ENCODE peak calls at places on chromosomes 7 and 10, in seven cellular contexts. P is mesendoderm, U is HCT116, V is IMR-90, B is MM.1S, I is PC-3, R is neural progenitor cell. H is an unnamed sample.

GRCh38 chr7:82250598-82250997 is 193.0 kb downstream of the CACNA2D1 start:
- DNase-seq in V (no peak), B (no peak), R (no peak), U (no peak), P (no peak), I (no peak), H (no peak)

GRCh38 chr7:137546671-137547070 is 203.1 kb upstream of the PTN start:
- DNase-seq in U (no peak), P (no peak), R (no peak), V (peak), B (no peak), I (no peak), H (no peak)

GRCh38 chr10:21048086-21048485 is 151.0 kb upstream of the NEBL start:
- DNase-seq in R (no peak), B (no peak), I (peak), U (no peak), P (peak), V (no peak), H (no peak)

GRCh38 chr10:5951721-5952407 is 25.5 kb downstream of the IL15RA start:
- DNase-seq in U (no peak), I (no peak), V (no peak), B (no peak), P (no peak), R (no peak), H (peak)

GRCh38 chr7:107559864-107560263 is 3.9 kb downstream of the COG5 start:
- DNase-seq in V (peak), P (peak), U (no peak), R (no peak), B (no peak), I (peak), H (no peak)

GRCh38 chr7:128215739-128216138 is 25.3 kb upstream of the LEP start:
- DNase-seq in B (no peak), R (no peak), U (no peak), V (peak), I (peak), P (no peak), H (no peak)

GRCh38 chr7:17963281-17963680 is 23.0 kb upstream of the SNX13 start:
- DNase-seq in I (no peak), P (no peak), R (no peak), V (peak), B (no peak), U (no peak), H (no peak)

GRCh38 chr7:139731802-139732470 is 45.9 kb downstream of the HIPK2 start:
- DNase-seq in V (peak), B (no peak), R (no peak), I (peak), P (peak), U (peak), H (peak)

GRCh38 chr10:102280397-102281015 is 35.2 kb downstream of the GBF1 start:
- DNase-seq in B (no peak), I (no peak), R (no peak), P (no peak), V (peak), U (no peak), H (no peak)

GRCh38 chr10:46040004-46040403 is 6.1 kb downstream of the MSMB start:
- DNase-seq in B (no peak), I (peak), U (no peak), V (no peak), R (no peak), P (no peak), H (no peak)

GRCh38 chr7:84783161-84783803 is 403.6 kb downstream of the SEMA3D start:
- DNase-seq in R (no peak), P (no peak), U (no peak), I (no peak), B (peak), V (peak), H (no peak)

GRCh38 chr7:151088856-151089699 is 2.8 kb downstream of the AGAP3 start:
- DNase-seq in V (peak), P (peak), B (no peak), U (no peak), R (peak), I (peak), H (peak)

GRCh38 chr10:123301077-123301875 is 147.1 kb downstream of the BUB3 start:
- DNase-seq in P (peak), B (no peak), I (peak), U (no peak), V (no peak), R (peak), H (peak)

GRCh38 chr7:114508096-114508495 is 93.5 kb downstream of the FOXP2 start:
- DNase-seq in P (no peak), V (peak), U (no peak), B (no peak), I (no peak), R (no peak), H (no peak)

GRCh38 chr10:48610585-48611093 is 5.8 kb upstream of the ARHGAP22 start:
- DNase-seq in I (no peak), R (no peak), V (no peak), U (no peak), B (no peak), P (no peak), H (no peak)

GRCh38 chr10:2891073-2891769 is 176.1 kb upstream of the PFKP start:
- DNase-seq in R (no peak), U (no peak), B (no peak), V (no peak), I (no peak), P (peak), H (no peak)

GRCh38 chr7:107118109-107118900 is 50.5 kb upstream of the HBP1 start:
- DNase-seq in V (peak), B (no peak), R (no peak), U (no peak), I (no peak), P (no peak), H (no peak)

GRCh38 chr7:47683485-47683898 is 101.6 kb upstream of the TNS3 start:
- DNase-seq in I (no peak), V (no peak), B (no peak), P (no peak), R (peak), U (no peak), H (no peak)

GRCh38 chr7:107563761-107564552 is at the start of the genes COG5 and DUS4L:
- DNase-seq in I (peak), U (peak), B (peak), P (peak), V (peak), R (peak), H (peak)

GRCh38 chr7:154451480-154452457 is 399.6 kb downstream of the DPP6 start:
- DNase-seq in V (no peak), U (no peak), B (no peak), I (no peak), R (peak), P (peak), H (no peak)

GRCh38 chr10:62083413-62083794 is 181.9 kb downstream of the ARID5B start:
- DNase-seq in U (no peak), I (peak), R (no peak), B (no peak), V (no peak), P (peak), H (no peak)
- H3K9ac ChIP-seq in U (no peak), I (peak), R (no peak), B (no peak), V (peak), P (no peak), H (no peak)

DNA sequence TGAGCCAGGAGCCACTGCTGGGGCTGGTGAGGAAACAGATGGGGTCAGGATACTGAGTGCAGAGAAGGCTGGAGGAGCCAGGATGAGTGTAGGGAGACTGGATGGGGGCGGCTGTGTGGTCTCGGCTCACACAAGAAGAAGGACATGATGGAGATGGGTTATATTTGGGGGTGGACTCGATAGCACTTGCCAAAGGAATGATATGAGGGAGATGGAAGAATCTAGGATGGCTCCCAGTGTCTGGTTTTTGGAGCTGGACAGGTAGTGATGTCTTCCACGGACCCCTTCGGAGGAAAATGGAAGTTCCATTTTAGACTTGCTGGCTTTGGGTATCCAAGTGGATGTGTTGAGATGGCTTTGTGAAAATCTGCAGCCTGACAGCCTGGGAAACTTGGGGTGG is 83.9 kb downstream of the CDH23 start:
- DNase-seq in P (no peak), U (no peak), I (no peak), V (no peak), R (no peak), B (no peak), H (no peak)
- H3K9ac ChIP-seq in P (no peak), U (no peak), I (no peak), V (no peak), R (no peak), B (no peak), H (no peak)

GRCh38 chr10:106424981-106425380 is 739.5 kb downstream of the SORCS1 start:
- DNase-seq in P (no peak), V (peak), I (peak), B (no peak), R (no peak), U (no peak), H (no peak)

DNA sequence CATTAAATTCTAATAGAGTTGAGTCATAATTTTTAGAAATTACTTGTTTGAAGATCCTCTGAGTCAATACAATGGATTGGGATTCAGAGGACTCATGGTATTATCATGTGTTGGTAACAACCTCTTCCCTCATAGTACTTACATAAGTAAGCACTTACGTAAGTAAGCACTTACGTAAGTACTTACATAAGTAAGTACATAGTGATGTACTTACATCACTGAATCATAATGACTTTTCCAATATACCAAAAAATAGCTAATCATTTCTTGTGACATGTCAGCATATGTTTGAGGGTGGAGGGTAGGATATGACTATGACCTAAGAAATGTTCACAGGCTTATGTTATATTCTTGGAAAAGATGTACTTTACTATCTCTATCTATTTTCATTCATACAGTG is 740.4 kb downstream of the SORCS1 start:
- DNase-seq in R (no peak), B (no peak), P (no peak), I (peak), U (no peak), V (peak), H (no peak)
- H3K9ac ChIP-seq in R (no peak), B (no peak), P (no peak), I (peak), U (no peak), V (no peak), H (no peak)

GRCh38 chr7:148883233-148884048 is 650 bp downstream of the EZH2 start:
- DNase-seq in B (peak), R (peak), P (peak), I (peak), U (no peak), V (no peak), H (peak)

GRCh38 chr7:148882668-148883232 is 1.3 kb downstream of the EZH2 start:
- DNase-seq in I (peak), B (peak), U (no peak), R (no peak), P (no peak), V (no peak), H (no peak)

GRCh38 chr7:148884299-148885022 is 370 bp upstream of the EZH2 start:
- DNase-seq in U (peak), I (peak), V (peak), B (peak), R (peak), P (peak), H (peak)

GRCh38 chr7:148884049-148884298 is at the start of gene EZH2:
- DNase-seq in U (no peak), R (no peak), V (no peak), P (no peak), B (no peak), I (no peak), H (no peak)

GRCh38 chr7:148882192-148882591 is 1.9 kb downstream of the EZH2 start:
- DNase-seq in B (no peak), V (no peak), I (no peak), R (no peak), U (no peak), P (no peak), H (no peak)
- H3K9ac ChIP-seq in B (peak), V (no peak), I (peak), R (peak), U (no peak), P (no peak), H (no peak)

DNA sequence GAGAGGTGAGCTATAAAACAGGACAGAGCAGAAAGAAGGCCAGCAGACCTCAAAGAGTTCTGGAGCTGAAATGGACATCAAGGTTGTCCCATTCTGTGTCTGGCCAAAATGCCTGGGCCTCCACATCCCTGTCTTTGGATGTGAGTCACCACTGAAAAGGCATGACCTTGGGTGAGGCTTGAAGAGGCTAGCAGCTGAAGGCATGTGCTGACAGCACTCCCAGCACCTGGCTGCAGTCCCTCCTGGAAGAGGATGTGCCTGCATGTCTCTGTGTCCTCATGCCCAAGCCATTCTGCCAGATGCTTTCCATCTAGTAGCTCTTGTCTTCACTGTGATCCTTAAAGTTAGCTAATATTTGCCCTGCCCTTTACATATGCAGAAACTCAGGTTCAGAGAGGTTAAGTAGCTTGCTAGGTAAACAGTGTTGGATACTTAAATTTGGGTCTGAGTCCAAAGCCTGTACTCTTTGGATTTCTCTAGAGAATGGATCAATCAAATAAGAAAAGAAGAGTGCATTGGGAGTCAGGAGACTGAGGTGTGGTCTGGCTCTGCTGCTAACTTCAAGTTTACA is 35.8 kb downstream of the HECW1 start:
- DNase-seq in I (peak), R (no peak), V (peak), P (no peak), U (no peak), B (no peak), H (no peak)
- H3K9ac ChIP-seq in I (no peak), R (no peak), V (no peak), P (no peak), U (no peak), B (no peak), H (no peak)

DNA sequence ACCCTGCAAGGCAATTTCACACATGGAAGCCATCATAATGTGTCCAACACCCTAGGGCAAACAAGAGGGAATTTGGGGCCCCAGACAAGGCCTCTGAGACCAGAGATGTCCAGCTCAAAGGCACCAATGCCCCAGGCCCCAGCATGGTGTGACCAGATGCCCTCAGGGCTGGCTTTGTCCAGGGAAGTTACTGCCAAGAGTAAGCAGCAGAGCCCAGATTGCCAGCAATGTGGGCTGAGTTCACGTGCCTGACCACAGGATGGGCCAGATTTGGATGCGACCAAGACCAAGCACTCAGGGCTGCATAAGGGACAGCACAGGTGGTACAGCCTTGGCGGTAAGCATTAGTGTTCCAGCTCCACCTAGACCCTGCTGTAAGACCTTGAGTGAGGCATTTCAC is 12.7 kb downstream of the MYOF start:
- DNase-seq in I (peak), V (no peak), R (no peak), P (no peak), U (no peak), B (no peak), H (no peak)
- H3K9ac ChIP-seq in I (peak), V (peak), R (no peak), P (no peak), U (peak), B (no peak), H (no peak)